ENCODE peak calls at places on chromosomes 5 and 9, in ten cellular contexts. One of them, this sample, is unnamed.

GRCh38 chr5:17878541-17878940 is 244.3 kb downstream of the TAF11L14 start:
- DNase-seq in amniotic stem cell: no peak
- DNase-seq in SK-N-DZ: no peak
- DNase-seq in T1000: no peak
- DNase-seq in stimulated activated CD8-positive, alpha-beta memory T cell treated with anti-CD3 and anti-CD28 coated beads, Interleukin-7, amount 100 ng/mL, for 4 hours: no peak
- DNase-seq in CD8-positive, alpha-beta T cell: no peak
- DNase-seq in NCI-H1930: no peak
- DNase-seq in GM20000: no peak
- DNase-seq in NCI-H460: no peak
- DNase-seq in neural crest cell: no peak
- DNase-seq in this sample: no peak

GRCh38 chr5:96322217-96322616 is 110.8 kb downstream of the PCSK1 start:
- DNase-seq in amniotic stem cell: no peak
- DNase-seq in SK-N-DZ: no peak
- DNase-seq in T1000: no peak
- DNase-seq in stimulated activated CD8-positive, alpha-beta memory T cell treated with anti-CD3 and anti-CD28 coated beads, Interleukin-7, amount 100 ng/mL, for 4 hours: no peak
- DNase-seq in CD8-positive, alpha-beta T cell: no peak
- DNase-seq in NCI-H1930: no peak
- DNase-seq in GM20000: no peak
- DNase-seq in NCI-H460: no peak
- DNase-seq in neural crest cell: no peak
- DNase-seq in this sample: no peak

GRCh38 chr5:9473624-9474023 is 72.3 kb downstream of the SEMA5A start:
- DNase-seq in amniotic stem cell: no peak
- DNase-seq in SK-N-DZ: no peak
- DNase-seq in T1000: no peak
- DNase-seq in stimulated activated CD8-positive, alpha-beta memory T cell treated with anti-CD3 and anti-CD28 coated beads, Interleukin-7, amount 100 ng/mL, for 4 hours: no peak
- DNase-seq in CD8-positive, alpha-beta T cell: no peak
- DNase-seq in NCI-H1930: no peak
- DNase-seq in GM20000: no peak
- DNase-seq in NCI-H460: no peak
- DNase-seq in neural crest cell: no peak
- DNase-seq in this sample: no peak

GRCh38 chr5:38601843-38602424 is 45.5 kb upstream of the LIFR start:
- DNase-seq in amniotic stem cell: no peak
- DNase-seq in SK-N-DZ: no peak
- DNase-seq in T1000: no peak
- DNase-seq in stimulated activated CD8-positive, alpha-beta memory T cell treated with anti-CD3 and anti-CD28 coated beads, Interleukin-7, amount 100 ng/mL, for 4 hours: no peak
- DNase-seq in CD8-positive, alpha-beta T cell: no peak
- DNase-seq in NCI-H1930: no peak
- DNase-seq in GM20000: no peak
- DNase-seq in NCI-H460: peak
- DNase-seq in neural crest cell: no peak
- DNase-seq in this sample: no peak

GRCh38 chr5:126450388-126450787 is 27.2 kb downstream of the GRAMD2B start:
- DNase-seq in amniotic stem cell: no peak
- DNase-seq in SK-N-DZ: no peak
- DNase-seq in T1000: no peak
- DNase-seq in stimulated activated CD8-positive, alpha-beta memory T cell treated with anti-CD3 and anti-CD28 coated beads, Interleukin-7, amount 100 ng/mL, for 4 hours: no peak
- DNase-seq in CD8-positive, alpha-beta T cell: no peak
- DNase-seq in NCI-H1930: no peak
- DNase-seq in GM20000: peak
- DNase-seq in NCI-H460: no peak
- DNase-seq in neural crest cell: no peak
- DNase-seq in this sample: no peak

GRCh38 chr5:55821731-55822512 is 29.2 kb upstream of the IL31RA start:
- DNase-seq in amniotic stem cell: no peak
- DNase-seq in SK-N-DZ: no peak
- DNase-seq in T1000: no peak
- DNase-seq in stimulated activated CD8-positive, alpha-beta memory T cell treated with anti-CD3 and anti-CD28 coated beads, Interleukin-7, amount 100 ng/mL, for 4 hours: no peak
- DNase-seq in CD8-positive, alpha-beta T cell: no peak
- DNase-seq in NCI-H1930: no peak
- DNase-seq in GM20000: peak
- DNase-seq in NCI-H460: no peak
- DNase-seq in neural crest cell: peak
- DNase-seq in this sample: no peak

GRCh38 chr5:121982500-121983261 is 20.9 kb downstream of the SRFBP1 start:
- DNase-seq in amniotic stem cell: no peak
- DNase-seq in SK-N-DZ: no peak
- DNase-seq in T1000: no peak
- DNase-seq in stimulated activated CD8-positive, alpha-beta memory T cell treated with anti-CD3 and anti-CD28 coated beads, Interleukin-7, amount 100 ng/mL, for 4 hours: no peak
- DNase-seq in CD8-positive, alpha-beta T cell: no peak
- DNase-seq in NCI-H1930: peak
- DNase-seq in GM20000: no peak
- DNase-seq in NCI-H460: no peak
- DNase-seq in neural crest cell: no peak
- DNase-seq in this sample: no peak

GRCh38 chr9:99737649-99738048 is 84.0 kb upstream of the NR4A3 start:
- DNase-seq in amniotic stem cell: no peak
- DNase-seq in SK-N-DZ: no peak
- DNase-seq in T1000: no peak
- DNase-seq in stimulated activated CD8-positive, alpha-beta memory T cell treated with anti-CD3 and anti-CD28 coated beads, Interleukin-7, amount 100 ng/mL, for 4 hours: no peak
- DNase-seq in CD8-positive, alpha-beta T cell: no peak
- DNase-seq in NCI-H1930: no peak
- DNase-seq in GM20000: no peak
- DNase-seq in NCI-H460: no peak
- DNase-seq in neural crest cell: no peak
- DNase-seq in this sample: no peak

GRCh38 chr9:98173181-98173580 is 19.3 kb downstream of the CORO2A start:
- DNase-seq in amniotic stem cell: no peak
- DNase-seq in SK-N-DZ: no peak
- DNase-seq in T1000: no peak
- DNase-seq in stimulated activated CD8-positive, alpha-beta memory T cell treated with anti-CD3 and anti-CD28 coated beads, Interleukin-7, amount 100 ng/mL, for 4 hours: no peak
- DNase-seq in CD8-positive, alpha-beta T cell: no peak
- DNase-seq in NCI-H1930: no peak
- DNase-seq in GM20000: no peak
- DNase-seq in NCI-H460: no peak
- DNase-seq in neural crest cell: no peak
- DNase-seq in this sample: no peak